ENCODE peak calls at places on chromosome 11, in five cellular contexts. I, X, P, W and V are unnamed samples.

GRCh38 chr11:76334826-76335389 is 46.0 kb downstream of the THAP12 start:
- DNase-seq in I (no peak), X (no peak), P (no peak), W (no peak), V (no peak)

GRCh38 chr11:128603003-128603715 is 15.8 kb upstream of the ETS1 start:
- DNase-seq in I (no peak), X (no peak), P (no peak), W (no peak), V (peak; percentile 64)

GRCh38 chr11:126544311-126545056 is 189.0 kb downstream of the ST3GAL4 start:
- DNase-seq in I (peak; percentile 59), X (no peak), P (peak; percentile 72), W (peak; percentile 34), V (no peak)

GRCh38 chr11:8293171-8293570 is 29.5 kb upstream of the LMO1 start:
- DNase-seq in I (no peak), X (no peak), P (no peak), W (no peak), V (no peak)

GRCh38 chr11:65489061-65489705 is 9.7 kb upstream of the MALAT1 start:
- DNase-seq in I (peak; percentile 92), X (no peak), P (peak; percentile 91), W (peak; percentile 53), V (no peak)

GRCh38 chr11:30984442-30984816 is 385.1 kb downstream of the DCDC1 start:
- DNase-seq in I (peak; percentile 66), X (no peak), P (peak; percentile 70), W (no peak), V (no peak)

GRCh38 chr11:13940611-13941256 is 21.8 kb upstream of the SPON1 start:
- DNase-seq in I (no peak), X (no peak), P (no peak), W (no peak), V (no peak)

GRCh38 chr11:93476796-93477195 is 66.4 kb downstream of the SMCO4 start:
- DNase-seq in I (peak; percentile 76), X (no peak), P (peak; percentile 29), W (no peak), V (no peak)

GRCh38 chr11:85663781-85664560 is 958 bp downstream of the CREBZF start:
- DNase-seq in I (peak; percentile 75), X (peak; percentile 86), P (peak; percentile 53), W (peak; percentile 66), V (peak; percentile 96)

GRCh38 chr11:37026741-37027140 is 428.7 kb upstream of the RAG2 start:
- DNase-seq in I (no peak), X (no peak), P (no peak), W (no peak), V (no peak)

GRCh38 chr11:57432017-57432590 is 5.2 kb upstream of the SLC43A3 start:
- DNase-seq in I (no peak), X (no peak), P (no peak), W (no peak), V (no peak)

GRCh38 chr11:123083623-123084029 is 21.7 kb upstream of the HSPA8 start:
- DNase-seq in I (peak; percentile 97), X (peak; percentile 46), P (peak; percentile 95), W (peak; percentile 96), V (no peak)

GRCh38 chr11:33694346-33695050 is 6.1 kb downstream of the C11orf91 start:
- DNase-seq in I (no peak), X (no peak), P (no peak), W (no peak), V (no peak)

GRCh38 chr11:111937461-111937769 is 272 bp downstream of the DIXDC1 start:
- DNase-seq in I (no peak), X (no peak), P (no peak), W (no peak), V (no peak)

DNA sequence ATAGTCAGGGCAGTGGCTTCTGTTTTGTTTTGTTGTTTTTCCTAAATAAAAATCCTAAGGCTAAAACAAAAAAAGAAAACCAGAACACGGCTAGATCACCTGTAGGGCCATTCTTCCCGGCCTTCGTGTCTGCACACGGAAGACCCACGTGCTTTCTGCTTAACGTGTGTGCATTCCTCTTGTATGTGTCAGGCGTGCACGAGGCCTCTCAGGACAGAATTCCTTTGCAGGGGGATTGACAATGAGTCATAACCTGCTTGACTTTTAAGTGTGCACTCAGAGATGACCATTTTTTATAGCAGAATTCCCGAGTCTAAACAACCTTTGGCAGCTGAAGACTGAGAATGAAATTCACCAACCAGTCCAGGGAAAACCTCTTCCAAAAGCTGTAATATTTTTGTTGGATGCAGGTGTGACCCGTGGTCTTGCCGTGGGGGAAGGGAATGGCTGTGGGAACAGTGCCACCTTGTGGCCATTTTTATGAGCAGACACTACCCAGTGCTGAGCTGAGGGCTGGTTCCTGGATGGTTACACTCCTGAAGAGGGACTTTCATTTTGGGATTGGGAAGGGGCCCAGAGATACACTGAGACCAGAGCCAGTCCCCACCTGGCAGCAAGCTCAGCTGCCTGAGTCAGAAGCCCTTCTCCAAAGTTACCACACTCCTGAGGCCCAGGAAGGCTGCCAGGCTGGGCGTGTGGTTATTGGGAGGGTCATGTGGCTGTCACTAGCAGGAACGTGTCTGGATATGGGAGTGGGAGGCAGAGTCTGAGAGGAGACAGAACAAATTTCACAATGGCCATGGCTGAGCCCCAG is 35.7 kb upstream of the DKK3 start:
- DNase-seq in I (peak; percentile 94), X (peak; percentile 69), P (peak; percentile 99), W (peak; percentile 95), V (peak; percentile 79)
- H3K9ac ChIP-seq in I (peak overlapping the region; percentile 71), X (no peak overlapping the region), P (peak overlapping the region; percentile 35), W (peak overlapping the region; percentile 66), V (no peak overlapping the region)

DNA sequence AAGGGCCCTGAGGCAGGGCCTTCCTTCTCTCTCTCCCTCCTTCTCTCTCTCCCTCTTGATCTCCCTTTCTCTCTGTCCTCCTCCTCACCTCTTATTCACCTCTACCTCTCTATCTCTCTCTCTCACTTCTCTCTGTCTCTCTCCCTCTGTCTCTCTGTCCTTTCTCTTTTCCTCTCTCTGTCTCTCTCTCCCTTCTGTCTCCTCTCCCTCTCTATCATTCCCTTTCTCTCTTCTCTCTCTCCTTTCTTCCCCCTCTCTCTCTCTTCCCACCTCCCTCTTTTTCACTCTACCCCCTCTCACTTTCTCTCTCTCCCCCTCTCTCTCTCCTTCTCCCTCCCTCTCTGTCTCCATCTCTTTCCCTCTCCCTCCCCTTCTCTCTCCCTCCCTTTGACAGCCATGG is 14.8 kb downstream of the ANO1 start:
- DNase-seq in I (no peak), X (no peak), P (no peak), W (no peak), V (no peak)
- H4K20me1 ChIP-seq in I (no peaks in the 10 kb centered on the region), X (no peaks in the 10 kb centered on the region), P (no peaks in the 10 kb centered on the region), W (no peaks in the 10 kb centered on the region), V (peaks cover 6% of the 10 kb centered on the region)

GRCh38 chr11:69052343-69053168 is 3.8 kb downstream of the TPCN2 start:
- DNase-seq in I (no peak), X (no peak), P (no peak), W (no peak), V (peak; percentile 93)
- H3K9ac ChIP-seq in I (no peak overlapping the region), X (no peak overlapping the region), P (no peak overlapping the region), W (no peak overlapping the region), V (peak overlapping the region; percentile 91)

DNA sequence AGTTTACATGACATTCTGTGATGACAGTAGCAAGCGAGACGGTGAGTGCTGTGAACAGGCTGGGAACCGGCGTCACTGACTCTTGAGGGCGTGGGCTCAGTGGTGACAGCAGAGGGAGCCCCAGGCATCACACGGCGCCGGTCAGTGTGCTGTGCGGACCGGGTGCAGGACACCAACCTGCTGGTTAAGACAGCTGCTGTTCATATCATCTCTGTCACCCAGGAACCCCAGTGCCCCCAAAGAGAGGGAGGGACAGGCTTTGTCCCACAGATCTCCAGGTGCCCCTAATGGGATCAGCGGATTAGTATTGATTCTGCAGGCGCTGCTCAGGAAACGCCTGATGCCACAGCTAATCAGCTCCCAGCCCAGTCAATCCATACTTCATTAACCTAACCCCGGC is 18.4 kb downstream of the B3GAT1 start:
- DNase-seq in I (no peak), X (no peak), P (no peak), W (no peak), V (no peak)
- H4K20me1 ChIP-seq in I (no peaks in the 10 kb centered on the region), X (no peaks in the 10 kb centered on the region), P (no peaks in the 10 kb centered on the region), W (no peaks in the 10 kb centered on the region), V (no peaks in the 10 kb centered on the region)

GRCh38 chr11:16743478-16743877 is 5.0 kb downstream of the C11orf58 start:
- DNase-seq in I (no peak), X (no peak), P (no peak), W (no peak), V (no peak)
- H3K9ac ChIP-seq in I (no peak overlapping the region), X (no peak overlapping the region), P (no peak overlapping the region), W (no peak overlapping the region), V (no peak overlapping the region)

DNA sequence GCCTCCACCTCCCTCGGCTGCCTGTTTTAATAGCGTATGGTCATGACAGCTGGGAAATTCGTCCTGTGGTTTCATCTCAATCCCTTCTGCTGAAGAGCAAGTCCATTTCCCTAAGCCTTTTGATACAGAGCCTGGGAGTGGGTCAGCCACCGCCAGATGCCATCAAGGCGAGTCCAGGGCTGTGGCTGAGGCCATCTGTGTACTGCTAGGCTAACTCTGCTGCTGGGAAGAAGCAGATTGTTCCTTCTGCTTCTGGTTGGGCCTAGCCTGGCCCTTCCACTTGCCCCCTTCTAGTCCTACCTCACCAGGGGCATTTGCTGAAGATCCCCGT is 26.8 kb downstream of the NECTIN1 start:
- DNase-seq in I (no peak), X (no peak), P (peak; percentile 62), W (no peak), V (no peak)
- H4K20me1 ChIP-seq in I (no peaks in the 10 kb centered on the region), X (peaks cover 2% of the 10 kb centered on the region), P (no peaks in the 10 kb centered on the region), W (no peaks in the 10 kb centered on the region), V (no peaks in the 10 kb centered on the region)

GRCh38 chr11:132035228-132035627 is 664.8 kb downstream of the NTM start:
- DNase-seq in I (no peak), X (no peak), P (no peak), W (no peak), V (no peak)
- H3K9ac ChIP-seq in I (no peak overlapping the region), X (no peak overlapping the region), P (no peak overlapping the region), W (no peak overlapping the region), V (no peak overlapping the region)

DNA sequence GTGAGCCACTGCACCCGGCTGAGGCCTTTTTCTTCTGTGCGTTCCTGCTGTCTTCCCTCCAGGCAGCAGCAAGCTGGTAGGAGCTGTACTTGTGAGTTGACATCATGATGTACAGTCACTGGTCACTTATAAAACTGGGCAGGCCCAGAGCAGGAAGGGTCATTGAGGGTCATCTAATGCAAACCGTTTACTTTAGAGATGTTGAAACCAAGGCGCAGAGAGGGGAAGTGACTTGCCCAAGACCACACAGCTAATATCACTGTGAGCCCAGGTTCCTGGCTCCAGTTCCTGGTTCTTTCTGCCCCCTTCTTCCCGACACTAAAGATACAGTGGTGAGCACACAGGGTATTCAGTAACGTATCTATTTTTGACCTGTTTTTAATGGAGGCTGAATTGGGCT is 27.3 kb downstream of the PTPRJ start:
- DNase-seq in I (no peak), X (no peak), P (no peak), W (no peak), V (no peak)
- H4K20me1 ChIP-seq in I (no peaks in the 10 kb centered on the region), X (no peaks in the 10 kb centered on the region), P (no peaks in the 10 kb centered on the region), W (no peaks in the 10 kb centered on the region), V (peaks cover 31% of the 10 kb centered on the region)

GRCh38 chr11:75051043-75051442 is 45.6 kb downstream of the OR2AT4 start:
- DNase-seq in I (no peak), X (no peak), P (no peak), W (no peak), V (no peak)
- H3K9ac ChIP-seq in I (no peak overlapping the region), X (no peak overlapping the region), P (no peak overlapping the region), W (no peak overlapping the region), V (no peak overlapping the region)

GRCh38 chr11:83007909-83008580 is 63.7 kb downstream of the RAB30 start:
- DNase-seq in I (no peak), X (no peak), P (peak; percentile 43), W (peak; percentile 94), V (peak; percentile 85)
- H4K20me1 ChIP-seq in I (no peaks in the 10 kb centered on the region), X (no peaks in the 10 kb centered on the region), P (no peaks in the 10 kb centered on the region), W (no peaks in the 10 kb centered on the region), V (peaks cover 8% of the 10 kb centered on the region)